ENCODE peak calls at places on chromosomes 12 and 14, in eight cellular contexts. I is LNCaP clone FGC; R is brain microvascular endothelial cell; P is right lobe of liver; A is CD8-positive, alpha-beta T cell; Z is fibroblast of mammary gland; E is Peyer's patch; M is astrocyte of the spinal cord. B is an unnamed sample.

GRCh38 chr14:53850714-53851296 is 105.8 kb downstream of the BMP4 start:
- DNase-seq in Z (peak), A (no peak), P (no peak), I (no peak), M (peak), R (peak), E (no peak), B (peak)

GRCh38 chr12:53985358-53985899 is 483 bp downstream of the HOXC10 start:
- DNase-seq in M (no peak), E (no peak), Z (no peak), I (no peak), R (no peak), P (no peak), A (no peak), B (no peak)

GRCh38 chr12:52903285-52903854 is 1.5 kb downstream of the KRT8 start:
- DNase-seq in E (peak), A (peak), P (peak), Z (peak), I (no peak), R (peak), M (peak), B (no peak)

GRCh38 chr14:93013368-93013719 is 90.4 kb downstream of the CHGA start:
- DNase-seq in I (no peak), R (peak), E (no peak), A (no peak), P (no peak), Z (peak), M (no peak), B (no peak)

GRCh38 chr12:47223848-47224213 is 144.1 kb upstream of the AMIGO2 start:
- DNase-seq in E (no peak), R (no peak), I (no peak), A (no peak), M (peak), P (peak), Z (no peak), B (no peak)

GRCh38 chr14:39107624-39108023 is 4.6 kb upstream of the SEC23A start:
- DNase-seq in I (no peak), P (no peak), E (no peak), A (no peak), Z (peak), M (peak), R (no peak), B (no peak)

GRCh38 chr14:106843951-106844483 is 1317.6 kb downstream of the TMEM121 start:
- DNase-seq in A (peak), M (no peak), Z (peak), E (peak), R (no peak), P (no peak), I (peak), B (no peak)

GRCh38 chr14:54310151-54310851 is 86.5 kb upstream of the CDKN3 start:
- DNase-seq in A (no peak), M (no peak), I (no peak), Z (no peak), R (no peak), E (no peak), P (no peak), B (no peak)

GRCh38 chr14:73467377-73467776 is 9.0 kb upstream of the NUMB start:
- DNase-seq in A (no peak), E (no peak), P (no peak), R (peak), Z (peak), I (no peak), M (peak), B (no peak)

GRCh38 chr12:44286336-44286735 is 450.5 kb downstream of the TMEM117 start:
- DNase-seq in I (no peak), P (no peak), E (no peak), R (no peak), A (no peak), M (peak), Z (peak), B (no peak)

GRCh38 chr12:108589028-108589839 is 8.7 kb downstream of the TMEM119 start:
- DNase-seq in I (no peak), R (no peak), M (peak), Z (peak), A (no peak), E (no peak), P (no peak), B (peak)

GRCh38 chr12:70427611-70428010 is 61.5 kb downstream of the KCNMB4 start:
- DNase-seq in I (no peak), R (no peak), E (no peak), P (no peak), Z (peak), M (no peak), A (no peak), B (no peak)

GRCh38 chr14:78921856-78922255 is 751.7 kb downstream of the NRXN3 start:
- DNase-seq in I (no peak), P (no peak), Z (peak), E (no peak), M (peak), R (peak), A (no peak), B (peak)

GRCh38 chr14:69712637-69713088 is 54.3 kb upstream of the SRSF5 start:
- DNase-seq in P (no peak), I (peak), E (no peak), R (no peak), M (no peak), A (no peak), Z (no peak), B (no peak)

GRCh38 chr14:95313707-95314106 is 6.0 kb downstream of the CLMN start:
- DNase-seq in M (peak), I (no peak), R (peak), P (peak), Z (peak), A (no peak), E (peak), B (no peak)

DNA sequence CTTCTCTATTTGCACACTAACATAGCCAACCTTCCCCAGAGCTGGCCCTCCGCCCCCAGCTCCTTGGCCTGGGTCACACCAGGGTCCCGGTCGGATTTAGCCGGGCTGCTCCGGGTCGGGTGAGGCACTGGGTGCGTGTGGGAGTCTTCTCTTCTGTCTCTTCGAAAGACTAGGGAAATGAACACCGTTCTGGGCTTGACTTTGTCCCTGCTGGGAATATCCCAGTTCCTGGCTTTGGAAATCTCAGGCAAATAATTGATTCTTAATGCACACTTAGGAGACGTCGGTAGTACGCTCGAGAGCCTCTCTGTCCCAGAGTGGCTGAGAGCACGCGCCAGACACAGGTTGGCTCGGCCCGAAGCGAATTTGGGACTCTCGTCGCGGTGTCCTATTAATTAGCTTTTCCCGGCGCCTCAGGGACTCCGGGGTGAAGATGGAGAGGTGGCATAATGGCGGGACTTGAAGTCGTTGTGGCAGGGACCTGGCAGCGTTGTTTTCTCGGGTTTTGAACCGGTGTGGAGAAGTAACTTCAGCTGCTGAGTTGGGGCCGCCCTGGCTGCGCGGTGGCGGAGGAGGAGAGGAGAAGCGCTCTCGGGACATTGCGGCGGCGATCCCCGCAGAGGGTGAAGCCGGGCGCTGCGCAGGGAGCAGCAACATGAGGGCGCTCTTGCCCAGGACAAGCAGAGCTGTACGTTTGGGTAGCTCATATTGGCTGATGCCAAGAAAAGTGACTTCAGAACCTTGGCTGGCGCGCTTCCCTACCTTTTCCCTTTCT is 7.5 kb downstream of the FOXG1 start:
- DNase-seq in A (no peak), Z (peak), R (no peak), I (no peak), P (no peak), E (no peak), M (peak), B (no peak)
- TF ChIP-seq CTCF in A (no peak), Z (peak), R (peak), I (peak), P (no peak), E (no peak), M (peak), B (peak)

GRCh38 chr12:6923851-6924250 is 3.9 kb upstream of the ATN1 start:
- DNase-seq in Z (no peak), E (no peak), A (no peak), R (no peak), M (no peak), I (no peak), P (no peak), B (no peak)

GRCh38 chr12:6927379-6927991 is at the start of gene ATN1:
- DNase-seq in I (no peak), Z (peak), R (peak), A (peak), E (no peak), M (peak), P (peak), B (no peak)

GRCh38 chr12:6923003-6923732 is 4.6 kb upstream of the ATN1 start:
- DNase-seq in A (no peak), R (no peak), M (no peak), Z (no peak), E (peak), P (no peak), I (no peak), B (no peak)

GRCh38 chr12:6925543-6926279 is 2.0 kb upstream of the ATN1 start:
- DNase-seq in M (peak), E (no peak), R (no peak), P (peak), A (no peak), Z (peak), I (peak), B (peak)

GRCh38 chr12:6925239-6925542 is 2.6 kb upstream of the ATN1 start:
- DNase-seq in R (no peak), M (peak), E (no peak), A (no peak), Z (no peak), P (no peak), I (no peak), B (no peak)
- H3K4me3 ChIP-seq in R (no peak), M (no peak), E (no peak), A (no peak), Z (no peak), P (no peak), I (peak), B (peak)

GRCh38 chr12:50842637-50843493 is at the start of gene TMPRSS12:
- DNase-seq in M (no peak), I (no peak), A (no peak), R (no peak), Z (no peak), P (peak), E (no peak), B (no peak)
- TF ChIP-seq CTCF in M (peak), I (no peak), A (no peak), R (peak), Z (no peak), P (no peak), E (no peak), B (no peak)

DNA sequence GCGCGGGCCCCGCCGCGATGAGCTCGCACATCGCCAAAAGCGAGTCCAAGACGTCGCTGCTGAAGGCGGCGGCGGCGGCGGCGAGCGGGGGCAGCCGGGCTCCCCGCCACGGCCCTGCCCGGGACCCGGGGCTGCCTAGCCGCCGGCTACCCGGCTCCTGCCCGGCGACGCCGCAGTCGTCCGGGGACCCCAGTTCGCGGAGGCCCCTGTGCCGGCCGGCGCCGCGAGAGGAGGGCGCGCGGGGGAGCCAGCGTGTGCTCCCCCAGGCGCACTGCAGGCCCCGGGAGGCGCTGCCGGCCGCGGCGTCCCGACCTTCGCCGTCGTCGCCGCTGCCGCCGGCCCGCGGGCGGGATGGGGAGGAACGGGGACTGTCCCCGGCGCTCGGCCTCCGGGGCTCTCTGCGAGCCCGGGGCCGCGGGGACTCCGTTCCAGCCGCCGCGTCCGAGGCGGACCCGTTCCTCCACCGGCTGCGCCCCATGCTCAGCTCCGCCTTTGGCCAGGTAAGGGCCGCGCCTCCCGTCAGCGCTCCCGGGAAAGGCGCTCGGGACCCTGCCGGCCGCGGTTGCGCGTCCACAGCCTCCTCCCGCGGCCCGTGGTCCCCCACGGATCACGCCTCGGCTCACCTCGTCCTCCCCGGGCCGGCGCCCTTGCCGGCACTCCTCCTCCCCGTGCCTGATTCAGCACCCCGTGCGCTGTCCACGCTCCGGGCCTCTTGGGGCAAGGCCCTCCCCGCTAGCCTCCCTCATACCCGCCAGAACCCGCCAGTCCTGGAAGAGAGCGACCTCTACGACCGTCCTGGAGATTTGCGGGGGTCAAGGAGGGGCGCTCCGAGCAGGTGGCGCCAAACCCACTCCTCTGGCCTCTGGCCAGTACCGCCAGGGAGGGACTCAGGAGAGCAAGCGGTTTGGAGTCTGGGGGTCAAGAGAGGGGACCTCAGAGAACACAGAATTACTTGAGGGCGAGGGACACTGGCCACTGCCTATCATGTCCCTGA is 711 bp downstream of the CABP1 start:
- DNase-seq in E (peak), M (peak), R (peak), A (peak), Z (peak), I (no peak), P (peak), B (no peak)
- H3K4me3 ChIP-seq in E (peak), M (no peak), R (peak), A (peak), Z (no peak), I (peak), P (peak), B (no peak)

GRCh38 chr14:100857923-100858837 is 32.3 kb downstream of the MEG3 start:
- DNase-seq in E (no peak), P (no peak), Z (no peak), A (no peak), R (no peak), M (no peak), I (no peak), B (no peak)

GRCh38 chr14:100857196-100857922 is 31.4 kb downstream of the MEG3 start:
- DNase-seq in E (no peak), I (no peak), A (no peak), Z (no peak), M (no peak), R (no peak), P (no peak), B (no peak)

GRCh38 chr14:100854435-100854834 is 28.5 kb downstream of the MEG3 start:
- DNase-seq in Z (no peak), E (no peak), A (no peak), M (no peak), R (no peak), I (no peak), P (no peak), B (no peak)

GRCh38 chr14:100856056-100856950 is 30.4 kb downstream of the MEG3 start:
- DNase-seq in A (no peak), I (no peak), M (no peak), Z (no peak), P (no peak), E (no peak), R (no peak), B (no peak)

DNA sequence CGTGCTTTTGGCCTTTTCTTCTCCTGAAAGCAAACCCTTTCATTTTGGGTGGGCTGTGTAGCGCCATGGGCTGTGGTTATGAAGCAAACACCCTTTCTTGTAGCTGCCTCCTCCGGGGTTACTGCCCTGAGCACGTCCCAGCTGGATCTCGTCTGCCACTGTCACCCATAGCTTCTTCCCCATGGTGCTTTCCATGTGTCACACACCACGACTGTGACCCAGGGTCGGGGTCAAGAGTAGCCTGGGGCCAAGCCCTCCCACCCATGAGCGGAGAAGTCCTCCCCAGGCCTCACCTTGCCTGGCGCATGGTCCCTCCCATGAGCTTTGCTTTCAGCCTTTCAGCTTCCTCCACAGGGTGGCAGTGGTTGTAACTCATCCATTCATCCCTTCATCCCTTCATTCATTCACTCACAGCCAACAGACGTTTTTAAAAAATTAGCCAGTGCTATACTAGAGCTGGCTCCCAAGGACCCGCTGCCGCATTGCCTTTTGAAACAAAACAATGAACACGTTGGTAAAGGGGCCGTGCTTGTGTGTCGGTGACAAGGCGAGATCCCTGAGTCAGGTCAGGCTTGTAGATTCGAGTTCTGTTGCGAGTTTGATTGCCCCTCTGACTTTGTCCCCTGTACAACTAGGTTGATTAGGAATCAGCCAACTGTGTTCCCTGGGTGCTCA is 29.5 kb downstream of the MEG3 start:
- DNase-seq in I (no peak), E (no peak), A (no peak), R (no peak), P (no peak), Z (no peak), M (no peak), B (no peak)
- TF ChIP-seq CTCF in I (peak), E (no peak), A (no peak), R (peak), P (no peak), Z (no peak), M (peak), B (no peak)

DNA sequence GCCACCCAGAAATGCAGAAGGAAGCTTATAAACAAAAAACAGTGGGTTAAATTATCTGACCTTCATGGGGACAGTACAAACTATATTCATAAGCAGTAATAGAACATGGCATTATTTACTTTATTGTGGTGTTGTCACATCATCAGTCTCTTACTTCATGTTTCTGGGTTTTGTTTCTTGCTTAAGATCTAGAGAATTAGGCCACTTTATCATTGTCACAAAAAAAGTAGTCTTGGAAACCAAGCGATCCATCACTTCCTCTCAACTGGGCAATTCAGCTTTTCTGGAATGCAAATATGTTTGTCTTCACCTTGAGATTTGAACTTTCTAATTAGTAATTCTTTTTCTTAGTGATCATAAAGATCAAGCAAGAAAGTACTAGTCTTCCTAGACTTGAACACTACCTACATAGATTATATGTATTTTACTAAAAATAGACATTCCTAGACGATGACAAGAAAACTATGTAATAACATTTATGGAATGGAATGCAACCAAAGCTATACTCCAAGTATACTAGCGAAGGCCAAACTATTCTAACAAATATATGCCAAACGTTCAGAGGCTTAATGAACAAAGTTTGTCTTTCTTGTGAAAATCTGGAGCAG is 363.4 kb downstream of the DAD1 start:
- DNase-seq in E (no peak), A (no peak), Z (no peak), I (no peak), M (peak), P (no peak), R (peak), B (no peak)
- H3K4me3 ChIP-seq in E (no peak), A (no peak), Z (no peak), I (no peak), M (no peak), P (no peak), R (no peak), B (no peak)

GRCh38 chr12:104827587-104827986 is 130.5 kb downstream of the SLC41A2 start:
- DNase-seq in A (no peak), I (no peak), Z (peak), P (no peak), E (no peak), M (no peak), R (no peak), B (no peak)
- TF ChIP-seq CTCF in A (no peak), I (peak), Z (peak), P (no peak), E (no peak), M (peak), R (peak), B (peak)

DNA sequence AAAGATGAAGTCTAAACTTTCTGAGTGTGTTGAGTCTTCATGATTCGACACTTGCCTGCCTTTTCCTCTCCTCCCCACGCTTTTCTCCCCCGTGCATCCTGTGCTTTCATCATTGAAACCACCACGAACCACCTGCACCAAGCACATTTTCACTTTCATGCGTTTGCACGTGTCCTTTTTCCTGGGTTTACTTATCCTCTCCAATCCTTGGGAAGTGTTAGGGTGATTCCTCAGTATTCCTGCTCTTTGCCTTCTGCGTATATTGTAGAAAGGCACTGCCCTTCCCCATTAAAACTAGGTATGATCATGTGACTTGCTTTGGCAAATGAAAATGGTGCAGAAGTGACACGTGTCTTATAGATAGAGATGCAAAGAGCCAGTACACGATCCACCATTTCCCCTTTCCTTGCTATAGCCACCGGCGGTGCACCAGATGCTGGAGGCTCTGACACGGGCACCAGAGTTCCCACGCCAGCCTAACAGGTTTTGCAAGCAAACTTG is 106.6 kb downstream of the BRMS1L start:
- DNase-seq in R (no peak), E (no peak), I (no peak), A (peak), Z (no peak), P (no peak), M (no peak), B (no peak)
- H3K4me3 ChIP-seq in R (no peak), E (no peak), I (no peak), A (peak), Z (no peak), P (no peak), M (no peak), B (no peak)

GRCh38 chr14:21768116-21768874 is 94.7 kb upstream of the OR4E1 start:
- DNase-seq in E (no peak), I (no peak), P (no peak), A (no peak), R (peak), M (peak), Z (peak), B (no peak)
- TF ChIP-seq CTCF in E (peak), I (peak), P (peak), A (peak), R (peak), M (peak), Z (peak), B (peak)